ENCODE peak calls at places on chromosomes 3 and 15, in six cellular contexts. T is transverse colon; R is CD8-positive, alpha-beta T cell; J is thoracic aorta; V is suprapubic skin; K is PC-9. H is an unnamed sample.

GRCh38 chr15:32029862-32030781 is at the start of gene CHRNA7:
- DNase-seq in T (peak), V (peak), R (no peak), K (no peak), J (no peak), H (no peak)

GRCh38 chr15:40941528-40942336 is 11.5 kb upstream of the CHAC1 start:
- DNase-seq in J (peak), K (peak), V (peak), R (no peak), T (peak), H (no peak)

GRCh38 chr3:51937014-51937413 is 4.7 kb downstream of the RRP9 start:
- DNase-seq in K (no peak), T (no peak), V (no peak), J (no peak), R (no peak), H (no peak)

GRCh38 chr3:171831936-171832335 is 11.2 kb upstream of the TMEM212 start:
- DNase-seq in T (no peak), R (no peak), K (no peak), V (no peak), J (no peak), H (no peak)

GRCh38 chr3:117526485-117527079 is 817.0 kb downstream of the TUSC7 start:
- DNase-seq in R (no peak), V (no peak), K (peak), T (peak), J (no peak), H (no peak)

GRCh38 chr3:196983186-196983585 is 14.6 kb upstream of the PIGZ start:
- DNase-seq in V (no peak), R (no peak), K (no peak), J (no peak), T (no peak), H (no peak)

GRCh38 chr15:36831915-36832310 is 252.5 kb downstream of the CDIN1 start:
- DNase-seq in T (no peak), K (peak), R (no peak), J (no peak), V (no peak), H (no peak)

GRCh38 chr15:81297147-81297572 is 26.8 kb downstream of the STARD5 start:
- DNase-seq in V (peak), T (peak), K (peak), J (no peak), R (no peak), H (no peak)

GRCh38 chr3:130839815-130840214 is 54.1 kb upstream of the ATP2C1 start:
- DNase-seq in T (no peak), V (no peak), R (no peak), K (no peak), J (no peak), H (no peak)

GRCh38 chr3:71916747-71917369 is 131.9 kb upstream of the PROK2 start:
- DNase-seq in V (no peak), K (no peak), R (no peak), J (no peak), T (peak), H (no peak)

GRCh38 chr3:185409957-185410356 is 47.0 kb downstream of the MAP3K13 start:
- DNase-seq in V (no peak), R (no peak), K (no peak), J (no peak), T (no peak), H (no peak)

GRCh38 chr3:100708989-100709839 is at the start of gene TFG:
- DNase-seq in V (peak), K (peak), T (peak), J (peak), R (peak), H (peak)

GRCh38 chr3:56023546-56023945 is 444.7 kb downstream of the ERC2 start:
- DNase-seq in K (no peak), V (no peak), R (no peak), T (no peak), J (no peak), H (no peak)

GRCh38 chr3:122977645-122978466 is 49.7 kb downstream of the SEMA5B start:
- DNase-seq in K (peak), V (no peak), J (peak), T (no peak), R (no peak), H (peak)

GRCh38 chr15:78365931-78366330 is 25.8 kb downstream of the CRABP1 start:
- DNase-seq in K (peak), J (no peak), T (peak), V (no peak), R (no peak), H (no peak)

GRCh38 chr3:75886971-75887526 is 101.7 kb upstream of the ZNF717 start:
- DNase-seq in V (no peak), T (no peak), K (no peak), R (no peak), J (no peak), H (no peak)

GRCh38 chr3:114973576-114973975 is 173.5 kb downstream of the ZBTB20 start:
- DNase-seq in K (no peak), R (no peak), V (no peak), J (no peak), T (no peak), H (no peak)

GRCh38 chr3:171748341-171748918 is 61.9 kb downstream of the PLD1 start:
- DNase-seq in T (no peak), V (no peak), R (no peak), J (no peak), K (no peak), H (no peak)

GRCh38 chr3:178001670-178002101 is 534.5 kb upstream of the KCNMB2 start:
- DNase-seq in T (no peak), K (no peak), R (no peak), J (no peak), V (no peak), H (no peak)

GRCh38 chr3:55191911-55192787 is 264.3 kb upstream of the LRTM1 start:
- DNase-seq in T (no peak), J (no peak), V (no peak), R (no peak), K (peak), H (peak)

GRCh38 chr15:49182128-49182527 is 12.1 kb downstream of the GALK2 start:
- DNase-seq in K (no peak), R (no peak), T (no peak), V (no peak), J (no peak), H (no peak)

GRCh38 chr15:40183636-40184463 is 23.0 kb downstream of the BUB1B start:
- DNase-seq in V (no peak), T (no peak), K (no peak), R (no peak), J (no peak), H (no peak)

DNA sequence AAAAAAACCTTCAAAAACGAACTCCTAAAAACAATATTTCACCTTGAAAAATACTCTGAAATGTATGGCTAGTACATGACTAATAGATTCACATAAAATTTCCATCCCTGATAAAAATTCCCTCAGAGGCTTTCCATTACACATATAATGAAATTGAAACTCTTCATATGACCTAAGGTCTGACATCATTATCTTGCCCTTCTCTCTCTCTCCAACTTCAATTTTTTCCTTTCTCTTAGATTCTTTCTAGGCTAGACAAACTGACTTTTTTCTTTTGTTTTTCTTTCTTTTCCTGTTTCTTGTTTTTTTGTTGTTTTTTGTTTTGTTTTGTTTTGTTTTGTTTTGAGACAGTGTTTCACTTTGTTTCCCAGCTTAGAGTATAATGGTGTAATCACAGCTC is 1220.5 kb downstream of the ROBO2 start:
- DNase-seq in V (no peak), T (no peak), R (no peak), K (no peak), J (no peak), H (no peak)
- H3K4me3 ChIP-seq in V (no peak), T (no peak), R (no peak), K (no peak), J (no peak), H (no peak)

GRCh38 chr3:43996379-43997301 is 245.0 kb upstream of the TOPAZ1 start:
- DNase-seq in J (no peak), T (no peak), V (no peak), R (no peak), K (peak), H (no peak)

GRCh38 chr3:43994594-43995077 is 247.1 kb upstream of the TOPAZ1 start:
- DNase-seq in R (no peak), K (no peak), J (no peak), V (no peak), T (no peak), H (no peak)

GRCh38 chr3:43995929-43996378 is 245.7 kb upstream of the TOPAZ1 start:
- DNase-seq in V (no peak), K (no peak), J (no peak), T (no peak), R (no peak), H (no peak)

GRCh38 chr3:43997788-43998373 is 243.8 kb upstream of the TOPAZ1 start:
- DNase-seq in J (no peak), R (no peak), V (no peak), T (no peak), K (peak), H (no peak)

DNA sequence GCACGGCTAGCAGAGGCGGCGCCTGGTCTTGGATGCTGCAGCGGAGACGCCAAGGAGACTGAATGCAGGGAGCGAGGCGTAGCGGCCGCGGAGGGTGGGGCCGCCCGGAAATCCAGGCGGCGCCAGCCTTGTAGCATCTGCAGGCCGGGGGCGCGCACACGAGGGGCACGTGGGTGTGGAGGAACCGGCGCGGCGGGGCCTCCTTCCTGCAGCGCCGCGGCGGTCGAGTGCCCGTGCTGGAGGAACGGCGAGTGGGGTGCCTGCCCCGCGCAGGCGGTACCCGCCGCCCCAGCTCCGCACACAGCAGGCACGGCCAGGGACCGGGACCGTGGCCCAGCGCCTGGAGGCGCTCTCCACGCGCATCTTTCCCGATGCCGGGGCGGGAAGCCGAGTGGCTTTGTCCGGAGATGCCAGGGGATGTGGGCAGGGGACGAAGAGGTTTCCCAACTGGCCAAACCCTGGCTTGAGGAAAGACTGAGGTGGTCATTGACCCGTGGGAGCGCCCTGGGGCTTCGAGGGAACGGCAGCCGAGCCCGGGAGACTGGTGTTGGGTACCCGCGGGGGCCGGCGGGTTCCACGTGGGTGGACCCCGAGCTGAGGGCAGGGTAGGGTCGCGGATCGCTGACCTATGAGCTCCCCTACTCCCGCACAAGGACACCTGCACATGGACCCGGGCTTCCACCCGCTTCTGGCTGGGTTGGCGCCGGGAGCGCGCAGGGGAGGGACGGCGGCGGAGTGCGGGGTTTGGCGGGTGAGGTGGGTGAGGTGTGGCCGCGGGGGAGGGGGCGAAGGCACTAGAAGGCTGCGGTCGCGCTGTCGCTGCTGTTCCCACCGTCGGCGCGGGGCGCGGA is 246.4 kb upstream of the TOPAZ1 start:
- DNase-seq in R (no peak), V (no peak), T (no peak), J (no peak), K (peak), H (no peak)
- TF ChIP-seq CTCF in R (no peak), V (no peak), T (no peak), J (no peak), K (no peak), H (no peak)

GRCh38 chr15:73915085-73915484 is 11.2 kb upstream of the LOXL1 start:
- DNase-seq in R (no peak), V (no peak), K (no peak), T (no peak), J (no peak), H (no peak)
- H3K4me3 ChIP-seq in R (no peak), V (no peak), K (no peak), T (no peak), J (no peak), H (no peak)

GRCh38 chr3:50673937-50674336 is 790 bp upstream of the DOCK3 start:
- DNase-seq in R (no peak), V (no peak), K (no peak), J (no peak), T (no peak), H (no peak)
- TF ChIP-seq CTCF in R (no peak), V (no peak), K (no peak), J (no peak), T (no peak), H (no peak)

GRCh38 chr15:74420193-74420905 is 13.4 kb downstream of the SEMA7A start:
- DNase-seq in V (no peak), J (no peak), T (no peak), K (peak), R (no peak), H (no peak)

GRCh38 chr15:74423443-74424257 is 10.1 kb downstream of the SEMA7A start:
- DNase-seq in T (no peak), J (no peak), R (no peak), K (peak), V (no peak), H (no peak)

GRCh38 chr15:74422370-74422722 is 11.4 kb downstream of the SEMA7A start:
- DNase-seq in T (no peak), K (no peak), J (no peak), V (no peak), R (no peak), H (no peak)

GRCh38 chr15:74422723-74423442 is 10.9 kb downstream of the SEMA7A start:
- DNase-seq in T (no peak), K (peak), R (no peak), V (no peak), J (no peak), H (no peak)

GRCh38 chr15:74421302-74422245 is 12.2 kb downstream of the SEMA7A start:
- DNase-seq in T (no peak), V (no peak), J (no peak), R (no peak), K (no peak), H (no peak)
- H3K4me3 ChIP-seq in T (no peak), V (no peak), J (no peak), R (no peak), K (no peak), H (no peak)

H was measured in AG04449.